ENCODE peak calls at places on chromosome 14, in eight cellular contexts. C, R, I, J, T, Q, N and X are unnamed samples. For H3K36me3, the result is how much of the 10 kb centered on the place peaks cover.

GRCh38 chr14:105710119-105711057 is 184.0 kb downstream of the TMEM121 start:
- DNase-seq in C (no peak), R (no peak), I (no peak), J (no peak), T (peak), Q (no peak), N (no peak), X (peak)

GRCh38 chr14:22438742-22439141 is 150.3 kb downstream of the DAD1 start:
- DNase-seq in C (no peak), R (no peak), I (no peak), J (no peak), T (no peak), Q (no peak), N (no peak), X (no peak)

GRCh38 chr14:60101801-60102200 is 10.1 kb downstream of the PCNX4 start:
- DNase-seq in C (no peak), R (no peak), I (no peak), J (no peak), T (no peak), Q (no peak), N (no peak), X (no peak)

GRCh38 chr14:83559721-83560120 is 1970.2 kb upstream of the FLRT2 start:
- DNase-seq in C (no peak), R (no peak), I (no peak), J (no peak), T (no peak), Q (no peak), N (no peak), X (no peak)

GRCh38 chr14:96502621-96503251 is 554 bp downstream of the PAPOLA start:
- DNase-seq in C (peak), R (peak), I (peak), J (peak), T (peak), Q (peak), N (peak), X (peak)

GRCh38 chr14:87522575-87522974 is 470.4 kb downstream of the GALC start:
- DNase-seq in C (peak), R (peak), I (no peak), J (no peak), T (no peak), Q (peak), N (peak), X (no peak)

GRCh38 chr14:46136456-46136855 is 515.1 kb downstream of the RPL10L start:
- DNase-seq in C (no peak), R (no peak), I (no peak), J (no peak), T (no peak), Q (no peak), N (no peak), X (no peak)

GRCh38 chr14:81199084-81199483 is 21.7 kb downstream of the GTF2A1 start:
- DNase-seq in C (no peak), R (no peak), I (no peak), J (no peak), T (no peak), Q (no peak), N (no peak), X (no peak)

GRCh38 chr14:67395086-67395875 is 16.7 kb downstream of the PLEK2 start:
- DNase-seq in C (no peak), R (no peak), I (no peak), J (no peak), T (no peak), Q (no peak), N (no peak), X (no peak)

GRCh38 chr14:34943506-34943905 is 39.3 kb upstream of the SRP54 start:
- DNase-seq in C (no peak), R (no peak), I (no peak), J (no peak), T (no peak), Q (no peak), N (no peak), X (no peak)

GRCh38 chr14:92122351-92122677 is 545 bp downstream of the CPSF2 start:
- DNase-seq in C (peak), R (peak), I (peak), J (no peak), T (no peak), Q (no peak), N (peak), X (no peak)

GRCh38 chr14:37583358-37584210 is 11.5 kb downstream of the FOXA1 start:
- DNase-seq in C (no peak), R (peak), I (peak), J (no peak), T (peak), Q (no peak), N (no peak), X (peak)

GRCh38 chr14:22997676-22998323 is 12.1 kb downstream of the C14orf93 start:
- DNase-seq in C (no peak), R (no peak), I (no peak), J (no peak), T (no peak), Q (no peak), N (no peak), X (no peak)

GRCh38 chr14:33061667-33062325 is 123.1 kb downstream of the NPAS3 start:
- DNase-seq in C (no peak), R (peak), I (peak), J (no peak), T (no peak), Q (no peak), N (peak), X (no peak)

GRCh38 chr14:94679106-94679819 is 67.1 kb downstream of the SERPINA3 start:
- DNase-seq in C (no peak), R (no peak), I (no peak), J (no peak), T (no peak), Q (no peak), N (peak), X (no peak)

GRCh38 chr14:91872011-91872476 is 4.7 kb upstream of the TC2N start:
- DNase-seq in C (peak), R (no peak), I (peak), J (peak), T (no peak), Q (no peak), N (no peak), X (peak)

GRCh38 chr14:101226603-101227425 is 323.3 kb upstream of the RTL1 start:
- DNase-seq in C (no peak), R (no peak), I (no peak), J (peak), T (peak), Q (peak), N (no peak), X (no peak)

GRCh38 chr14:72416892-72417291 is 477.0 kb downstream of the DPF3 start:
- DNase-seq in C (no peak), R (no peak), I (peak), J (no peak), T (no peak), Q (no peak), N (peak), X (no peak)

GRCh38 chr14:92625213-92625612 is 111.6 kb downstream of the RIN3 start:
- DNase-seq in C (no peak), R (no peak), I (peak), J (no peak), T (no peak), Q (no peak), N (no peak), X (no peak)

GRCh38 chr14:78403278-78403815 is 233.2 kb downstream of the NRXN3 start:
- DNase-seq in C (no peak), R (peak), I (no peak), J (no peak), T (no peak), Q (peak), N (no peak), X (no peak)

GRCh38 chr14:100077441-100077840 is 12.2 kb downstream of the EVL start:
- DNase-seq in C (no peak), R (no peak), I (no peak), J (no peak), T (no peak), Q (no peak), N (no peak), X (no peak)

GRCh38 chr14:22614240-22614799 is 16.2 kb downstream of the ABHD4 start:
- DNase-seq in C (no peak), R (no peak), I (peak), J (peak), T (no peak), Q (no peak), N (no peak), X (no peak)

GRCh38 chr14:83416476-83416875 is 1882.8 kb upstream of the SEL1L start:
- DNase-seq in C (no peak), R (no peak), I (no peak), J (no peak), T (no peak), Q (no peak), N (no peak), X (no peak)

GRCh38 chr14:101876539-101876938 is 87.8 kb upstream of the DYNC1H1 start:
- DNase-seq in C (peak), R (no peak), I (no peak), J (peak), T (no peak), Q (no peak), N (no peak), X (no peak)

GRCh38 chr14:74401504-74402241 is 24.3 kb downstream of the SYNDIG1L start:
- DNase-seq in C (no peak), R (peak), I (no peak), J (no peak), T (no peak), Q (peak), N (peak), X (peak)

GRCh38 chr14:105167303-105168092 is 1.1 kb downstream of the JAG2 start:
- DNase-seq in C (no peak), R (peak), I (peak), J (no peak), T (no peak), Q (no peak), N (peak), X (no peak)

DNA sequence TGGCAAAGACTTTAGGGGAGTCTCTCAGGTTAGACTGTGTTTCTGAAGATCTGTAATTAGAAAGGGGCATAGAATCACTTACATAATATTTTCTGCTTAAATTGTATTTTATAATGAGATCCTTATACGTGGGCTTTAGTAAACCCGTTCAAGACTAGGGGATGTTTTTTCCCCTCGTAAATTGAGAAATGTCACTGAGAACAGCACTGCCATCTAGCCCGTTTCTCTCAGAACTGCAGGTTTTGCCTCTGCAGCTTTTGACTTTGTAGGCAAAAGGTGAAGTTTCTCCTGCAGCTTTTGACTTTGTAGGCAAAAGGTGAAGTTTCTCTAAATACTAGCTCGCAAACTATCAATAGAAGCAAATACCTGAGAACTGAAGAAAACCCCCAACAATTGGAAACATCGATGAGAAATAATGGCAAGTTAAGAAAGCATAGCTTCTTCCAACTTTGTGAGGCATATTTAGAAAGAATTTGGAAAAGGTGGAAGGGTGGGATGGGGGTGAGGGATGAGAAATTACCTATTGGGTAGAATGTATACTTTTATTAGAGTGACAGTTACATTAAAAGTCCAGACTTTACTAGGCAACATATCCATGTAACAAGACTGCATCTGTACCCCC is 9.9 kb upstream of the ASPG start:
- DNase-seq in C (no peak), R (peak), I (peak), J (no peak), T (no peak), Q (no peak), N (no peak), X (no peak)
- TF ChIP-seq CTCF in C (no peak), R (peak), I (peak), J (no peak), T (no peak), Q (peak), N (peak), X (no peak)

GRCh38 chr14:58296731-58297130 is 1.6 kb upstream of the ARID4A start:
- DNase-seq in C (no peak), R (no peak), I (peak), J (no peak), T (no peak), Q (no peak), N (no peak), X (no peak)
- H3K36me3 ChIP-seq in C (under half), R (under half), I (under half), J (under half), T (under half), Q (under half), N (under half), X (under half)

GRCh38 chr14:69038449-69039286 is 59.6 kb upstream of the ACTN1 start:
- DNase-seq in C (no peak), R (no peak), I (no peak), J (no peak), T (no peak), Q (no peak), N (peak), X (no peak)

GRCh38 chr14:69037790-69038448 is 58.8 kb upstream of the ACTN1 start:
- DNase-seq in C (no peak), R (peak), I (no peak), J (no peak), T (no peak), Q (no peak), N (no peak), X (no peak)

GRCh38 chr14:69036757-69037506 is 57.8 kb upstream of the ACTN1 start:
- DNase-seq in C (no peak), R (no peak), I (no peak), J (no peak), T (peak), Q (no peak), N (no peak), X (no peak)

GRCh38 chr14:69040343-69040742 is 61.2 kb upstream of the ACTN1 start:
- DNase-seq in C (no peak), R (no peak), I (no peak), J (no peak), T (no peak), Q (no peak), N (no peak), X (no peak)

DNA sequence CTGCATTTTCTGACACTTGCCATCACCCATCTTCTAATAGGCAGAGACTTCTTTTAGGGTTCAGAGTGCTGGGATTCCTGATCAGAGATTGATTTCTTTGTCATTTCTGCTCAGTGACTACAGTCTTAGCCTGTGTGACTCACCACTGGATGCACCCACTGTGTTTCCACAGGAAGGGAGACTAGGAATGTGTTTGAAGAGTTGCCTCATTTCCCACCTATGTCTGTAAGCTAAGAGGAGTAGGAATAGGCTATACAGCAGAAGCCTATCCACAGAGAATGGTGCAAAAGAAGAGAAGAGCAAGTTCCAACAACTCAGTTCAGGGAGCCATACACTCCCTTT is 60.2 kb upstream of the ACTN1 start:
- DNase-seq in C (no peak), R (no peak), I (peak), J (no peak), T (no peak), Q (no peak), N (no peak), X (no peak)
- H3K27ac ChIP-seq in C (no peak), R (no peak), I (peak), J (no peak), T (no peak), Q (no peak), N (no peak), X (no peak)

DNA sequence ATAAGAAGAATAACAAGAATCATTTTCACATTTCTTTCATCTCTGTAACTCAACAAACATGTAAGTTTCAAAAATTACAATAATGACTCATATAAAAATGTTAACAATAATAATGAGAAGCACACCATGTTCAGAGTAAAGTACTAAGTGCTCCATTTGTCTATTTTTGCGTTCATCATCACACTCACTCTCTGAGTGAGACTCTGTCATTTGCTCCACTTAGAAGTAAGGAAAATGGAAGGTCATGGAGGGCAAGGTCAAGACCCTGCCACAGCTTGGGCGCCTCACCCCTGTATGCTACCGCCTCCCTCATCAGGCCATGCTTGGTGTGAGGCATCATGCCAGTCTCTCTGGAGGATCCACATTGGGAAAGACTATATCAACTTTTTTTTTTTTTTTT is 129.9 kb downstream of the TMEM30B start:
- DNase-seq in C (no peak), R (no peak), I (no peak), J (no peak), T (no peak), Q (no peak), N (no peak), X (no peak)
- TF ChIP-seq CTCF in C (no peak), R (no peak), I (no peak), J (no peak), T (no peak), Q (no peak), N (no peak), X (no peak)

GRCh38 chr14:77105554-77105953 is 7.5 kb downstream of the CIPC start:
- DNase-seq in C (no peak), R (no peak), I (no peak), J (no peak), T (no peak), Q (no peak), N (no peak), X (no peak)

GRCh38 chr14:77105118-77105517 is 7.1 kb downstream of the CIPC start:
- DNase-seq in C (no peak), R (peak), I (no peak), J (no peak), T (no peak), Q (no peak), N (no peak), X (no peak)

GRCh38 chr14:77108753-77109152 is 10.7 kb downstream of the CIPC start:
- DNase-seq in C (no peak), R (no peak), I (no peak), J (no peak), T (no peak), Q (no peak), N (no peak), X (no peak)

GRCh38 chr14:77106666-77107065 is 8.6 kb downstream of the CIPC start:
- DNase-seq in C (no peak), R (no peak), I (no peak), J (no peak), T (no peak), Q (no peak), N (peak), X (no peak)

GRCh38 chr14:77107228-77107627 is 9.2 kb downstream of the CIPC start:
- DNase-seq in C (no peak), R (no peak), I (no peak), J (no peak), T (no peak), Q (no peak), N (no peak), X (no peak)
- H3K36me3 ChIP-seq in C (under half), R (under half), I (under half), J (under half), T (half or more), Q (under half), N (under half), X (under half)